ENCODE peak calls at places on chromosomes 11 and 22, in seven cellular contexts. One of them, this sample, is unnamed.

GRCh38 chr11:44797051-44797450 is 70.3 kb downstream of the TSPAN18 start:
- DNase-seq in tibial artery: no peak
- DNase-seq in upper lobe of right lung: no peak
- DNase-seq in body of pancreas: no peak
- DNase-seq in neural progenitor cell: no peak
- DNase-seq in SJSA1: no peak
- DNase-seq in CD4-positive, CD25-positive, alpha-beta regulatory T cell: no peak
- DNase-seq in this sample: no peak

GRCh38 chr22:41517172-41518047 is 26.9 kb downstream of the POLR3H start:
- DNase-seq in tibial artery: peak; percentile 89
- DNase-seq in upper lobe of right lung: no peak
- DNase-seq in body of pancreas: peak; percentile 78
- DNase-seq in neural progenitor cell: peak; percentile 71
- DNase-seq in SJSA1: peak; percentile 62
- DNase-seq in CD4-positive, CD25-positive, alpha-beta regulatory T cell: no peak
- DNase-seq in this sample: peak; percentile 81

GRCh38 chr11:87832216-87832615 is 343.0 kb downstream of the RAB38 start:
- DNase-seq in tibial artery: no peak
- DNase-seq in upper lobe of right lung: no peak
- DNase-seq in body of pancreas: no peak
- DNase-seq in neural progenitor cell: no peak
- DNase-seq in SJSA1: no peak
- DNase-seq in CD4-positive, CD25-positive, alpha-beta regulatory T cell: no peak
- DNase-seq in this sample: no peak

GRCh38 chr22:49788492-49788891 is 39.2 kb downstream of the BRD1 start:
- DNase-seq in tibial artery: peak; percentile 83
- DNase-seq in upper lobe of right lung: no peak
- DNase-seq in body of pancreas: peak; percentile 38
- DNase-seq in neural progenitor cell: no peak
- DNase-seq in SJSA1: no peak
- DNase-seq in CD4-positive, CD25-positive, alpha-beta regulatory T cell: peak; percentile 49
- DNase-seq in this sample: peak; percentile 84

GRCh38 chr22:48939441-48940265 is 888.0 kb downstream of the BRD1 start:
- DNase-seq in tibial artery: peak; percentile 31
- DNase-seq in upper lobe of right lung: peak; percentile 28
- DNase-seq in body of pancreas: no peak
- DNase-seq in neural progenitor cell: no peak
- DNase-seq in SJSA1: no peak
- DNase-seq in CD4-positive, CD25-positive, alpha-beta regulatory T cell: no peak
- DNase-seq in this sample: peak; percentile 36

GRCh38 chr11:20367313-20367948 is 3.9 kb downstream of the HTATIP2 start:
- DNase-seq in tibial artery: peak; percentile 76
- DNase-seq in upper lobe of right lung: no peak
- DNase-seq in body of pancreas: no peak
- DNase-seq in neural progenitor cell: no peak
- DNase-seq in SJSA1: peak; percentile 83
- DNase-seq in CD4-positive, CD25-positive, alpha-beta regulatory T cell: peak; percentile 68
- DNase-seq in this sample: peak; percentile 69

GRCh38 chr22:49583886-49584505 is 243.7 kb downstream of the BRD1 start:
- DNase-seq in tibial artery: peak; percentile 27
- DNase-seq in upper lobe of right lung: no peak
- DNase-seq in body of pancreas: no peak
- DNase-seq in neural progenitor cell: no peak
- DNase-seq in SJSA1: no peak
- DNase-seq in CD4-positive, CD25-positive, alpha-beta regulatory T cell: no peak
- DNase-seq in this sample: no peak

GRCh38 chr22:31952094-31952401 is 7.7 kb downstream of the YWHAH start:
- DNase-seq in tibial artery: no peak
- DNase-seq in upper lobe of right lung: no peak
- DNase-seq in body of pancreas: no peak
- DNase-seq in neural progenitor cell: no peak
- DNase-seq in SJSA1: peak; percentile 8
- DNase-seq in CD4-positive, CD25-positive, alpha-beta regulatory T cell: no peak
- DNase-seq in this sample: no peak

GRCh38 chr11:76745561-76746207 is 37.5 kb upstream of the TSKU start:
- DNase-seq in tibial artery: no peak
- DNase-seq in upper lobe of right lung: no peak
- DNase-seq in body of pancreas: no peak
- DNase-seq in neural progenitor cell: no peak
- DNase-seq in SJSA1: no peak
- DNase-seq in CD4-positive, CD25-positive, alpha-beta regulatory T cell: no peak
- DNase-seq in this sample: no peak

GRCh38 chr11:101428918-101429317 is 154.9 kb downstream of the TRPC6 start:
- DNase-seq in tibial artery: no peak
- DNase-seq in upper lobe of right lung: no peak
- DNase-seq in body of pancreas: no peak
- DNase-seq in neural progenitor cell: peak; percentile 57
- DNase-seq in SJSA1: no peak
- DNase-seq in CD4-positive, CD25-positive, alpha-beta regulatory T cell: no peak
- DNase-seq in this sample: no peak

GRCh38 chr22:45682069-45682468 is 10.4 kb downstream of the ATXN10 start:
- DNase-seq in tibial artery: no peak
- DNase-seq in upper lobe of right lung: no peak
- DNase-seq in body of pancreas: no peak
- DNase-seq in neural progenitor cell: no peak
- DNase-seq in SJSA1: peak; percentile 51
- DNase-seq in CD4-positive, CD25-positive, alpha-beta regulatory T cell: no peak
- DNase-seq in this sample: no peak
- H3K4me1 ChIP-seq in tibial artery: peaks cover 64% of the 10 kb centered on the region
- H3K4me1 ChIP-seq in upper lobe of right lung: peaks cover 39% of the 10 kb centered on the region
- H3K4me1 ChIP-seq in body of pancreas: peaks cover 37% of the 10 kb centered on the region
- H3K4me1 ChIP-seq in neural progenitor cell: no peaks in the 10 kb centered on the region
- H3K4me1 ChIP-seq in SJSA1: peaks cover 94% of the 10 kb centered on the region
- H3K4me1 ChIP-seq in CD4-positive, CD25-positive, alpha-beta regulatory T cell: peaks cover 26% of the 10 kb centered on the region
- H3K4me1 ChIP-seq in this sample: no peaks in the 10 kb centered on the region

GRCh38 chr11:2885017-2885675 is 429 bp downstream of the CDKN1C start:
- DNase-seq in tibial artery: peak; percentile 79
- DNase-seq in upper lobe of right lung: peak; percentile 85
- DNase-seq in body of pancreas: peak; percentile 75
- DNase-seq in neural progenitor cell: peak; percentile 88
- DNase-seq in SJSA1: peak; percentile 81
- DNase-seq in CD4-positive, CD25-positive, alpha-beta regulatory T cell: peak; percentile 42
- DNase-seq in this sample: no peak
- H3K4me3 ChIP-seq in tibial artery: peak overlapping the region; percentile 89
- H3K4me3 ChIP-seq in upper lobe of right lung: peak overlapping the region; percentile 79
- H3K4me3 ChIP-seq in body of pancreas: peak overlapping the region; percentile 41
- H3K4me3 ChIP-seq in neural progenitor cell: peak overlapping the region; percentile 91
- H3K4me3 ChIP-seq in SJSA1: peak overlapping the region; percentile 69
- H3K4me3 ChIP-seq in CD4-positive, CD25-positive, alpha-beta regulatory T cell: peak overlapping the region; percentile 51
- H3K4me3 ChIP-seq in this sample: peak overlapping the region; percentile 84

DNA sequence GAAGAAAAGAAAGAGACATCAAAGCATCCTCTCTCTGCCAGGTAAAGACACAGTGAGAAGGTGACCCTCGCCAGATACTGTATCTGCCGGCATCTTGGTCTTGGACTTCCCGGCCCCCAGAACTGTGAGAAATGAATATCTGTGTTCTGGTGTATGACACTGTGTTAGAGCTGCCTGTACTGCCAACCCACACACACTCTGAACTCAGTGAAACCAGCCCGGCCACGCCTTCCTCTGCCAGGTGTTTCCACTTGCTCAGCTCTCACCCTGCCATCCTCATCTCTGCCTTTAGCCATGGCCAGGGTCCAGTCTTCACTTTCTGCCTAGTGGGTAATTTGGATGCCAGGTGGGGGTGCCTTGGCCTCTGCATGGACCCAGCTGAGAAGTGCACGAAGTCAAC is 24.0 kb downstream of the CBX7 start:
- DNase-seq in tibial artery: no peak
- DNase-seq in upper lobe of right lung: no peak
- DNase-seq in body of pancreas: peak; percentile 16
- DNase-seq in neural progenitor cell: no peak
- DNase-seq in SJSA1: no peak
- DNase-seq in CD4-positive, CD25-positive, alpha-beta regulatory T cell: no peak
- DNase-seq in this sample: no peak
- H3K4me1 ChIP-seq in tibial artery: peaks cover 4% of the 10 kb centered on the region
- H3K4me1 ChIP-seq in upper lobe of right lung: peaks cover 10% of the 10 kb centered on the region
- H3K4me1 ChIP-seq in body of pancreas: no peaks in the 10 kb centered on the region
- H3K4me1 ChIP-seq in neural progenitor cell: peaks cover 35% of the 10 kb centered on the region
- H3K4me1 ChIP-seq in SJSA1: no peaks in the 10 kb centered on the region
- H3K4me1 ChIP-seq in CD4-positive, CD25-positive, alpha-beta regulatory T cell: no peaks in the 10 kb centered on the region
- H3K4me1 ChIP-seq in this sample: no peaks in the 10 kb centered on the region

GRCh38 chr22:36348760-36349159 is 39.0 kb downstream of the MYH9 start:
- DNase-seq in tibial artery: no peak
- DNase-seq in upper lobe of right lung: no peak
- DNase-seq in body of pancreas: no peak
- DNase-seq in neural progenitor cell: no peak
- DNase-seq in SJSA1: no peak
- DNase-seq in CD4-positive, CD25-positive, alpha-beta regulatory T cell: no peak
- DNase-seq in this sample: no peak
- H3K4me3 ChIP-seq in tibial artery: no peak overlapping the region
- H3K4me3 ChIP-seq in upper lobe of right lung: no peak overlapping the region
- H3K4me3 ChIP-seq in body of pancreas: no peak overlapping the region
- H3K4me3 ChIP-seq in neural progenitor cell: no peak overlapping the region
- H3K4me3 ChIP-seq in SJSA1: no peak overlapping the region
- H3K4me3 ChIP-seq in CD4-positive, CD25-positive, alpha-beta regulatory T cell: no peak overlapping the region
- H3K4me3 ChIP-seq in this sample: no peak overlapping the region

GRCh38 chr22:46589141-46589748 is 30.9 kb upstream of the GRAMD4 start:
- DNase-seq in tibial artery: no peak
- DNase-seq in upper lobe of right lung: no peak
- DNase-seq in body of pancreas: no peak
- DNase-seq in neural progenitor cell: peak; percentile 1
- DNase-seq in SJSA1: no peak
- DNase-seq in CD4-positive, CD25-positive, alpha-beta regulatory T cell: no peak
- DNase-seq in this sample: no peak

GRCh38 chr22:46587067-46587471 is 33.1 kb upstream of the GRAMD4 start:
- DNase-seq in tibial artery: no peak
- DNase-seq in upper lobe of right lung: no peak
- DNase-seq in body of pancreas: no peak
- DNase-seq in neural progenitor cell: no peak
- DNase-seq in SJSA1: no peak
- DNase-seq in CD4-positive, CD25-positive, alpha-beta regulatory T cell: peak; percentile 56
- DNase-seq in this sample: no peak

GRCh38 chr22:46589871-46590271 is 30.3 kb upstream of the GRAMD4 start:
- DNase-seq in tibial artery: no peak
- DNase-seq in upper lobe of right lung: peak; percentile 59
- DNase-seq in body of pancreas: no peak
- DNase-seq in neural progenitor cell: peak; percentile 1
- DNase-seq in SJSA1: no peak
- DNase-seq in CD4-positive, CD25-positive, alpha-beta regulatory T cell: no peak
- DNase-seq in this sample: no peak

GRCh38 chr22:46587492-46588278 is 32.5 kb upstream of the GRAMD4 start:
- DNase-seq in tibial artery: peak; percentile 75
- DNase-seq in upper lobe of right lung: peak; percentile 72
- DNase-seq in body of pancreas: no peak
- DNase-seq in neural progenitor cell: no peak
- DNase-seq in SJSA1: no peak
- DNase-seq in CD4-positive, CD25-positive, alpha-beta regulatory T cell: peak; percentile 80
- DNase-seq in this sample: no peak

DNA sequence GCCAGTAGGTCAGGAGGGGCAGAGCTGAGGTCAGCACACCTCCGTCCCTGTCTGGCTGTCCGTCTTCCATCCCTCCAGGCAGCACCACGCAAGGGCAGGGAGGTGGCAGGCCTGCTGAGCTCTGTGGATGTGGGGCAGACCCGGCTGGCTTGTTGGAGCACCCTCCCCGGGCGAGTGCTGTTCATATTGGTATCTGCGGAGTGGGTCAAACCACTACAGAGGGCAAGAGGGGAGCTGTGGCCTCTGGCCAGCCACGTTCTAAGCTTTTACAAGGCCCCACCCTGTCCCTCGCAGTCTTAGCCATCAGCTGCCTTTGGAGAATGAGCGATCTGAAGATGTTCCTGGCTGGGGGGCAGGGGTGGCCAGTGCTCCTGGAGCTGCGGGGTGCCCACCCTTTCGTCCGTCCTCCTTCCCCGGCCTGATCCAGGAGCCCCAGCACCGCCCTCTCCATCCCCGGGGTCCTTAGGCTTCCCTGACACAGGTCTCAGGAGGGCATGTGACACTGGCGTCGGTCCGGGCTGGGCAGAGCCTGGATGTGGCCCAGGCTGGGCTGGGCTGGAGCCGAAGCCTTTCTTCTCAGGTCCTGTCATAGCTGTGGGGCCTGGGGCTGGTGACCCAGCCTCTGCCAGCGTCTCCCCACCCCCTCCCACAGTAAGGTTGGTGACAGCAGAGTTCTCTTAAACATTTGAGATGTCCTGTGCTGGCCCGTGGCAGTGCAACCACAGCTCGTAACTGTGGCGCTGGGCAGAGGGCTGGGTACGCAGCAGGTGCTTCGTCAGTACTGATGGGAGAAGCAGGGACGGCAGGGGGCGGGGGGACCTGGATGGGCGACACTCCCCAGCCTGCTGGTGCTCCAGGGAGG is 31.7 kb upstream of the GRAMD4 start:
- DNase-seq in tibial artery: no peak
- DNase-seq in upper lobe of right lung: peak; percentile 72
- DNase-seq in body of pancreas: no peak
- DNase-seq in neural progenitor cell: peak; percentile 13
- DNase-seq in SJSA1: no peak
- DNase-seq in CD4-positive, CD25-positive, alpha-beta regulatory T cell: no peak
- DNase-seq in this sample: no peak
- H3K4me1 ChIP-seq in tibial artery: peaks cover 9% of the 10 kb centered on the region
- H3K4me1 ChIP-seq in upper lobe of right lung: peaks cover 38% of the 10 kb centered on the region
- H3K4me1 ChIP-seq in body of pancreas: peaks cover 14% of the 10 kb centered on the region
- H3K4me1 ChIP-seq in neural progenitor cell: peaks cover 20% of the 10 kb centered on the region
- H3K4me1 ChIP-seq in SJSA1: peaks cover 20% of the 10 kb centered on the region
- H3K4me1 ChIP-seq in CD4-positive, CD25-positive, alpha-beta regulatory T cell: peaks cover 31% of the 10 kb centered on the region
- H3K4me1 ChIP-seq in this sample: peaks cover 93% of the 10 kb centered on the region

GRCh38 chr11:123681007-123681406 is 26.6 kb upstream of the SCN3B start:
- DNase-seq in tibial artery: no peak
- DNase-seq in upper lobe of right lung: no peak
- DNase-seq in body of pancreas: no peak
- DNase-seq in neural progenitor cell: no peak
- DNase-seq in SJSA1: no peak
- DNase-seq in CD4-positive, CD25-positive, alpha-beta regulatory T cell: peak; percentile 44
- DNase-seq in this sample: no peak
- H3K4me3 ChIP-seq in tibial artery: no peak overlapping the region
- H3K4me3 ChIP-seq in upper lobe of right lung: no peak overlapping the region
- H3K4me3 ChIP-seq in body of pancreas: no peak overlapping the region
- H3K4me3 ChIP-seq in neural progenitor cell: no peak overlapping the region
- H3K4me3 ChIP-seq in SJSA1: no peak overlapping the region
- H3K4me3 ChIP-seq in CD4-positive, CD25-positive, alpha-beta regulatory T cell: no peak overlapping the region
- H3K4me3 ChIP-seq in this sample: no peak overlapping the region

DNA sequence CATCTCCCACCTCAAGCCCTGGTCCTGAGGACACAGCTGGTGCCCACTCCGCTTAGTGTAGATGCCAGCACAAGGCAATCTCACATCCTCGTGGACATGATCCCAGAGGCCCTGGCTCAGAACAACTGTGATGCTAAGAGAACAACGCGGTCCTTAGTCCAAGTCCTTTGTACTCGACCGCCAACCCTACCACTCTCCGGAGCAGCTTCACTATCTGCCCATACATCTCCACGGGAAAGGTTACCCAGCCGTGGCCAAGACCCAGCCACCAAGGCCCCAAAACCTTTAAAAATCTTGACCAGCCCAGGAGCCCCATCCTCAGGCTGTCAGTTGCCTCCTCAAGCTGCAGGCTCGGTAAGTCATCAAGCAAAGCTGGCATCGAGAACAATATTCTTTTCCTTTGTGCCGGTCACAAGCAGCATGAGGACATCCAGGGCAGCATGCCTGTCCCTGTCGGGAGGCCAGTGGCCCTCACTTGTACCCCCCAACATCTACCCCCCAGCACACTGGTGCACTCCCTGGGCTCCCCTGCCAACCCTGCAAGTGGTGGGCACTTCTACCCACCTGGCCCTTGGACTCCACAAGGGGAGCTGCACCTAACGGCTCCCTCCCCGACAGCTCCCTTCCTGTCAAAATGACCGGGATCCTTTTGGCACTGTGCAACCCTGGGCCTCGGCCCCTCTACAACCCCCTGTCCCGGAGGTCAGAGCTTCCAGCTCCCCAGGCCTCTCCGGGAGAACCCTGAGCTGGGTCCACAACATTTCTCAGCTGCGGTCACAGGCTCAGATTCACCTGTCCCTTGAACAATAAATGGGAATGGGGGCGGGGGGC is 2.5 kb downstream of the OSBPL5 start:
- DNase-seq in tibial artery: peak; percentile 66
- DNase-seq in upper lobe of right lung: peak; percentile 55
- DNase-seq in body of pancreas: peak; percentile 8
- DNase-seq in neural progenitor cell: no peak
- DNase-seq in SJSA1: no peak
- DNase-seq in CD4-positive, CD25-positive, alpha-beta regulatory T cell: no peak
- DNase-seq in this sample: no peak
- H3K4me1 ChIP-seq in tibial artery: peaks cover 68% of the 10 kb centered on the region
- H3K4me1 ChIP-seq in upper lobe of right lung: peaks cover 42% of the 10 kb centered on the region
- H3K4me1 ChIP-seq in body of pancreas: peaks cover 50% of the 10 kb centered on the region
- H3K4me1 ChIP-seq in neural progenitor cell: peaks cover 51% of the 10 kb centered on the region
- H3K4me1 ChIP-seq in SJSA1: peaks cover 42% of the 10 kb centered on the region
- H3K4me1 ChIP-seq in CD4-positive, CD25-positive, alpha-beta regulatory T cell: no peaks in the 10 kb centered on the region
- H3K4me1 ChIP-seq in this sample: peaks cover 69% of the 10 kb centered on the region

This sample was measured in right atrium auricular region.